ENCODE peak calls at places on chromosomes 2 and 18, in six cellular contexts. One of them, this sample, is unnamed.

GRCh38 chr18:51300912-51301311 is 103.4 kb upstream of the MEX3C start:
- DNase-seq in endodermal cell: no peak
- DNase-seq in RWPE1: no peak
- DNase-seq in breast epithelium: no peak
- DNase-seq in activated B cell treated with CpG ODN at 0.5 μM for 24 hours: no peak
- DNase-seq in B cell: no peak
- DNase-seq in this sample: no peak

GRCh38 chr2:119455066-119455718 is 23.5 kb downstream of the TMEM37 start:
- DNase-seq in RWPE1: no peak
- DNase-seq in B cell: no peak
- DNase-seq in activated B cell treated with CpG ODN at 0.5 μM for 24 hours: no peak
- DNase-seq in breast epithelium: no peak
- DNase-seq in endodermal cell: no peak
- DNase-seq in this sample: no peak

GRCh38 chr2:218853766-218854165 is 5.8 kb upstream of the WNT6 start:
- DNase-seq in RWPE1: peak
- DNase-seq in breast epithelium: no peak
- DNase-seq in activated B cell treated with CpG ODN at 0.5 μM for 24 hours: no peak
- DNase-seq in B cell: no peak
- DNase-seq in endodermal cell: peak
- DNase-seq in this sample: no peak

GRCh38 chr18:7084080-7084765 is 33.4 kb downstream of the LAMA1 start:
- DNase-seq in endodermal cell: no peak
- DNase-seq in activated B cell treated with CpG ODN at 0.5 μM for 24 hours: no peak
- DNase-seq in breast epithelium: no peak
- DNase-seq in RWPE1: peak
- DNase-seq in B cell: no peak
- DNase-seq in this sample: no peak

GRCh38 chr18:21682276-21683051 is 22.1 kb downstream of the ABHD3 start:
- DNase-seq in activated B cell treated with CpG ODN at 0.5 μM for 24 hours: no peak
- DNase-seq in B cell: peak
- DNase-seq in breast epithelium: no peak
- DNase-seq in RWPE1: peak
- DNase-seq in endodermal cell: no peak
- DNase-seq in this sample: no peak

GRCh38 chr2:152200562-152201465 is 25.3 kb upstream of the STAM2 start:
- DNase-seq in B cell: no peak
- DNase-seq in breast epithelium: peak
- DNase-seq in endodermal cell: peak
- DNase-seq in activated B cell treated with CpG ODN at 0.5 μM for 24 hours: no peak
- DNase-seq in RWPE1: peak
- DNase-seq in this sample: peak

GRCh38 chr2:103823847-103824246 is 1030.1 kb upstream of the POU3F3 start:
- DNase-seq in activated B cell treated with CpG ODN at 0.5 μM for 24 hours: no peak
- DNase-seq in RWPE1: peak
- DNase-seq in endodermal cell: no peak
- DNase-seq in breast epithelium: no peak
- DNase-seq in B cell: no peak
- DNase-seq in this sample: no peak

GRCh38 chr2:26585100-26585499 is 56.1 kb downstream of the CIB4 start:
- DNase-seq in activated B cell treated with CpG ODN at 0.5 μM for 24 hours: no peak
- DNase-seq in B cell: no peak
- DNase-seq in RWPE1: no peak
- DNase-seq in breast epithelium: no peak
- DNase-seq in endodermal cell: no peak
- DNase-seq in this sample: no peak

GRCh38 chr2:230913406-230913805 is 11.6 kb downstream of the GPR55 start:
- DNase-seq in activated B cell treated with CpG ODN at 0.5 μM for 24 hours: peak
- DNase-seq in RWPE1: no peak
- DNase-seq in endodermal cell: peak
- DNase-seq in breast epithelium: no peak
- DNase-seq in B cell: peak
- DNase-seq in this sample: no peak

GRCh38 chr2:170571612-170572011 is 143.5 kb upstream of the SP5 start:
- DNase-seq in endodermal cell: no peak
- DNase-seq in RWPE1: no peak
- DNase-seq in B cell: no peak
- DNase-seq in breast epithelium: no peak
- DNase-seq in activated B cell treated with CpG ODN at 0.5 μM for 24 hours: no peak
- DNase-seq in this sample: no peak

GRCh38 chr2:170573660-170574059 is 141.5 kb upstream of the SP5 start:
- DNase-seq in endodermal cell: no peak
- DNase-seq in breast epithelium: no peak
- DNase-seq in B cell: no peak
- DNase-seq in RWPE1: no peak
- DNase-seq in activated B cell treated with CpG ODN at 0.5 μM for 24 hours: no peak
- DNase-seq in this sample: no peak

GRCh38 chr2:170577356-170577755 is 137.8 kb upstream of the SP5 start:
- DNase-seq in breast epithelium: no peak
- DNase-seq in B cell: no peak
- DNase-seq in endodermal cell: no peak
- DNase-seq in activated B cell treated with CpG ODN at 0.5 μM for 24 hours: no peak
- DNase-seq in RWPE1: no peak
- DNase-seq in this sample: no peak

GRCh38 chr2:170578596-170578995 is 136.5 kb upstream of the SP5 start:
- DNase-seq in B cell: no peak
- DNase-seq in endodermal cell: no peak
- DNase-seq in activated B cell treated with CpG ODN at 0.5 μM for 24 hours: no peak
- DNase-seq in RWPE1: no peak
- DNase-seq in breast epithelium: no peak
- DNase-seq in this sample: no peak

GRCh38 chr2:170576296-170576695 is 138.8 kb upstream of the SP5 start:
- DNase-seq in RWPE1: no peak
- DNase-seq in endodermal cell: no peak
- DNase-seq in breast epithelium: no peak
- DNase-seq in activated B cell treated with CpG ODN at 0.5 μM for 24 hours: no peak
- DNase-seq in B cell: no peak
- DNase-seq in this sample: no peak
- TF ChIP-seq CTCF in RWPE1: no peak
- TF ChIP-seq CTCF in endodermal cell: no peak
- TF ChIP-seq CTCF in breast epithelium: no peak
- TF ChIP-seq CTCF in activated B cell treated with CpG ODN at 0.5 μM for 24 hours: no peak
- TF ChIP-seq CTCF in B cell: no peak
- TF ChIP-seq CTCF in this sample: no peak

DNA sequence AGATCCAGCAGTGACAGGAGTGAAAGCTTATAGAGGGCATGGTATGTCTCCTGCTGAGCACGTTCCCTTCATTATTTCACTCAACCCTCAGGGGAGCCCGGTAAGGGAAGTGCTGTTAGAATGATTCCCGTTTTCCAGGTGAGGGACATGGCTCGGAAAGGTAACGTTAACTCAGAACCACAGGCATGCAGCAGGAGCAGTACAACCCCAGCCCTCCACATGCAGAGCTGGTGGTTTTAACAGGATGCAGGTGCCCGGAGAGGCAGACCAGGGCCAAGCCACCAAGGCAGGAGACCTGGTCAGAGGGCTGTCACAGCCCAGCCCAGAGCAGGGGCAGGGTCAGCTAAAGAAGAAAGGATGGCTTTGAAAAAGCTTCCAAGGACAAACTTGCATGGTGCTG is 268.5 kb downstream of the SH3BP4 start:
- DNase-seq in breast epithelium: no peak
- DNase-seq in endodermal cell: no peak
- DNase-seq in activated B cell treated with CpG ODN at 0.5 μM for 24 hours: no peak
- DNase-seq in RWPE1: no peak
- DNase-seq in B cell: no peak
- DNase-seq in this sample: no peak
- TF ChIP-seq CTCF in breast epithelium: no peak
- TF ChIP-seq CTCF in endodermal cell: no peak
- TF ChIP-seq CTCF in activated B cell treated with CpG ODN at 0.5 μM for 24 hours: no peak
- TF ChIP-seq CTCF in RWPE1: no peak
- TF ChIP-seq CTCF in B cell: no peak
- TF ChIP-seq CTCF in this sample: no peak

GRCh38 chr2:117536139-117536538 is 278.4 kb upstream of the DDX18 start:
- DNase-seq in endodermal cell: peak
- DNase-seq in RWPE1: peak
- DNase-seq in breast epithelium: no peak
- DNase-seq in B cell: no peak
- DNase-seq in activated B cell treated with CpG ODN at 0.5 μM for 24 hours: no peak
- DNase-seq in this sample: no peak
- TF ChIP-seq CTCF in endodermal cell: peak
- TF ChIP-seq CTCF in RWPE1: no peak
- TF ChIP-seq CTCF in breast epithelium: no peak
- TF ChIP-seq CTCF in B cell: no peak
- TF ChIP-seq CTCF in activated B cell treated with CpG ODN at 0.5 μM for 24 hours: no peak
- TF ChIP-seq CTCF in this sample: no peak

GRCh38 chr2:225002656-225003045 is 39.6 kb downstream of the DOCK10 start:
- DNase-seq in endodermal cell: no peak
- DNase-seq in breast epithelium: peak
- DNase-seq in activated B cell treated with CpG ODN at 0.5 μM for 24 hours: peak
- DNase-seq in RWPE1: no peak
- DNase-seq in B cell: peak
- DNase-seq in this sample: no peak
- TF ChIP-seq CTCF in endodermal cell: no peak
- TF ChIP-seq CTCF in breast epithelium: no peak
- TF ChIP-seq CTCF in activated B cell treated with CpG ODN at 0.5 μM for 24 hours: no peak
- TF ChIP-seq CTCF in RWPE1: no peak
- TF ChIP-seq CTCF in B cell: no peak
- TF ChIP-seq CTCF in this sample: no peak

DNA sequence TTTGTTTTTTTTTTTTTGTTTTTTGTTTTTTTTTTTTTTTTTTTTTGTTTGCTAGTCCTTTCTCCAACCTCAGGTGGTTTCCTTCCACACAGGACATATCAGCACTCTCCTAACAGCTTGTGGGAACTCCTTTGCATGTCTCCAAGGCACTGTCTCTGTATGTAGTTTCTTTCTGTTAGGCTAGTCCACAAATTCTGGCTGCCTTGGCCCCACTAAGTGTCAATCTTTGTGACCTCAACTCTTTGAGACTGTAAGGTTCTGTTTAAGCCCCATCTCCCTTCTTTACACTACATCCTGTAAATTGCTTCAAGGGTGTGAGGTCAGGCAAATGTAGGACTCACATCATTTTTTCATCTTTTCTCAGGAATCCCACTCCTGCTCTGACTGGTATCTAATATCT is 85.1 kb downstream of the NCOA1 start:
- DNase-seq in RWPE1: no peak
- DNase-seq in breast epithelium: no peak
- DNase-seq in B cell: no peak
- DNase-seq in activated B cell treated with CpG ODN at 0.5 μM for 24 hours: no peak
- DNase-seq in endodermal cell: no peak
- DNase-seq in this sample: no peak
- TF ChIP-seq CTCF in RWPE1: no peak
- TF ChIP-seq CTCF in breast epithelium: no peak
- TF ChIP-seq CTCF in B cell: no peak
- TF ChIP-seq CTCF in activated B cell treated with CpG ODN at 0.5 μM for 24 hours: no peak
- TF ChIP-seq CTCF in endodermal cell: no peak
- TF ChIP-seq CTCF in this sample: no peak

DNA sequence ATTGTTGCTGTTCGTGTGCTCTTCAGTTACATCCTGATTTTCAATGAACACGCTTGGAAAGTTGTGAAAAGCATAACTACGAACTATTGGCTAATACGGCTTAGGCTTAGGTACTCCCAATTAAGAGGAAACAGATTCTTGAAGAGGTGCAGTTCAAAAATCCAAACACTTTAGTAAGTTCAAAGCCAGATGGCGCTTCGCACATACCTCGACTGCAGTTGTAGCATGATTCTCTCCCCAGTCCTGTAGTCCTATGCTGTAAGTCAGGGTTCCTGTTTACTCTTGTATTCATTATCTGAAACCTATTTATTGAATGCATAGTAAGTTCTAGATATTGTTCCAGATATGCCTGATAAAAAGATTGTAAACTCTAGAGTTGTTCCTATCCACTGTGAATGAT is 165.2 kb downstream of the TRIB2 start:
- DNase-seq in B cell: no peak
- DNase-seq in activated B cell treated with CpG ODN at 0.5 μM for 24 hours: no peak
- DNase-seq in RWPE1: no peak
- DNase-seq in endodermal cell: no peak
- DNase-seq in breast epithelium: no peak
- DNase-seq in this sample: no peak
- TF ChIP-seq CTCF in B cell: no peak
- TF ChIP-seq CTCF in activated B cell treated with CpG ODN at 0.5 μM for 24 hours: no peak
- TF ChIP-seq CTCF in RWPE1: no peak
- TF ChIP-seq CTCF in endodermal cell: no peak
- TF ChIP-seq CTCF in breast epithelium: no peak
- TF ChIP-seq CTCF in this sample: no peak

GRCh38 chr2:221001377-221001776 is 570.7 kb downstream of the EPHA4 start:
- DNase-seq in B cell: no peak
- DNase-seq in endodermal cell: no peak
- DNase-seq in activated B cell treated with CpG ODN at 0.5 μM for 24 hours: no peak
- DNase-seq in RWPE1: no peak
- DNase-seq in breast epithelium: no peak
- DNase-seq in this sample: no peak
- TF ChIP-seq CTCF in B cell: no peak
- TF ChIP-seq CTCF in endodermal cell: no peak
- TF ChIP-seq CTCF in activated B cell treated with CpG ODN at 0.5 μM for 24 hours: no peak
- TF ChIP-seq CTCF in RWPE1: no peak
- TF ChIP-seq CTCF in breast epithelium: no peak
- TF ChIP-seq CTCF in this sample: no peak

GRCh38 chr2:105917216-105917615 is 172.5 kb downstream of the NCK2 start:
- DNase-seq in activated B cell treated with CpG ODN at 0.5 μM for 24 hours: no peak
- DNase-seq in endodermal cell: no peak
- DNase-seq in B cell: no peak
- DNase-seq in RWPE1: no peak
- DNase-seq in breast epithelium: no peak
- DNase-seq in this sample: no peak

GRCh38 chr2:105915005-105915558 is 170.4 kb downstream of the NCK2 start:
- DNase-seq in endodermal cell: no peak
- DNase-seq in activated B cell treated with CpG ODN at 0.5 μM for 24 hours: no peak
- DNase-seq in breast epithelium: no peak
- DNase-seq in B cell: peak
- DNase-seq in RWPE1: no peak
- DNase-seq in this sample: no peak

GRCh38 chr2:105919826-105920225 is 175.1 kb downstream of the NCK2 start:
- DNase-seq in RWPE1: peak
- DNase-seq in activated B cell treated with CpG ODN at 0.5 μM for 24 hours: no peak
- DNase-seq in endodermal cell: peak
- DNase-seq in breast epithelium: no peak
- DNase-seq in B cell: peak
- DNase-seq in this sample: no peak

GRCh38 chr2:105919191-105919811 is 174.6 kb downstream of the NCK2 start:
- DNase-seq in activated B cell treated with CpG ODN at 0.5 μM for 24 hours: no peak
- DNase-seq in RWPE1: peak
- DNase-seq in endodermal cell: no peak
- DNase-seq in B cell: no peak
- DNase-seq in breast epithelium: peak
- DNase-seq in this sample: no peak

GRCh38 chr2:105917688-105918087 is 173.0 kb downstream of the NCK2 start:
- DNase-seq in B cell: no peak
- DNase-seq in breast epithelium: no peak
- DNase-seq in activated B cell treated with CpG ODN at 0.5 μM for 24 hours: no peak
- DNase-seq in endodermal cell: no peak
- DNase-seq in RWPE1: no peak
- DNase-seq in this sample: no peak
- TF ChIP-seq CTCF in B cell: no peak
- TF ChIP-seq CTCF in breast epithelium: no peak
- TF ChIP-seq CTCF in activated B cell treated with CpG ODN at 0.5 μM for 24 hours: no peak
- TF ChIP-seq CTCF in endodermal cell: no peak
- TF ChIP-seq CTCF in RWPE1: no peak
- TF ChIP-seq CTCF in this sample: no peak